ENCODE peak calls at places on chromosomes 7 and 10, in eight cellular contexts. O, D, P, X, C, B, H and G are unnamed samples.
A peak's percentile ranks its signal among the peaks of the same experiment; 100 is the strongest.

GRCh38 chr10:102352066-102352715 is 43.3 kb upstream of the NFKB2 start:
- DNase-seq in O (peak; percentile 34), D (peak; percentile 58), P (peak; percentile 74), X (no peak), C (no peak), B (peak; percentile 47), H (peak; percentile 59), G (no peak)

GRCh38 chr10:31118561-31118960 is 86.9 kb upstream of the ZNF438 start:
- DNase-seq in O (no peak), D (no peak), P (no peak), X (no peak), C (no peak), B (no peak), H (no peak), G (no peak)

GRCh38 chr7:90248706-90249105 is 3.7 kb downstream of the CFAP69 start:
- DNase-seq in O (no peak), D (no peak), P (no peak), X (no peak), C (no peak), B (no peak), H (no peak), G (no peak)

GRCh38 chr7:101804642-101805401 is 12.6 kb upstream of the CUX1 start:
- DNase-seq in O (no peak), D (no peak), P (no peak), X (no peak), C (no peak), B (no peak), H (no peak), G (no peak)

GRCh38 chr10:89224697-89225443 is 17.8 kb upstream of the CH25H start:
- DNase-seq in O (no peak), D (peak; percentile 68), P (peak; percentile 46), X (peak; percentile 72), C (no peak), B (no peak), H (no peak), G (no peak)

GRCh38 chr7:464712-465461 is 54.8 kb downstream of the PDGFA start:
- DNase-seq in O (no peak), D (no peak), P (peak; percentile 90), X (peak; percentile 71), C (peak; percentile 84), B (no peak), H (no peak), G (peak; percentile 9)

GRCh38 chr10:51311232-51311631 is 236.9 kb downstream of the PRKG1 start:
- DNase-seq in O (no peak), D (no peak), P (no peak), X (no peak), C (no peak), B (no peak), H (no peak), G (peak; percentile 14)

GRCh38 chr10:80405636-80406035 is 2.7 kb upstream of the PRXL2A start:
- DNase-seq in O (no peak), D (no peak), P (no peak), X (no peak), C (no peak), B (no peak), H (no peak), G (no peak)

GRCh38 chr7:68977709-68978108 is 620.6 kb upstream of the AUTS2 start:
- DNase-seq in O (peak; percentile 15), D (no peak), P (no peak), X (no peak), C (no peak), B (no peak), H (no peak), G (peak; percentile 39)

DNA sequence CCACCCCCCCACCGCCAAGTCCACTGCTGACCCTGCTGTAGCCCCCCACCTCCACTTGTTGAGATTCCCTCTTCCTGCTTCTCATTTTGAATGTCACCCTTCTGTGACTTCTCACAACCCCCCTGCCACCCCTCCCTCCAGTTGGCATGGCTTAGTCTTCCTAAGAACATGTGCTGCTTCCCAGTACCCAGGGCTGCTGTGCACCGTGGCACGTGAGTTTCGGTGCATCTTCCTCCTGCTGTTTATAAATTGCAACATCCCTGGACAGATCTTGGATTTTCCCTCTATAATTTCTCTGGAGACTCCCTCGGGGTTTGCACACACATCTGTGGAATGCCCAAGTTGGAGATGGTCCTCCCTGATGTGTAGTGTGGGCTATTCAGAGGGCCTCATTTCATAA is 52.8 kb downstream of the IKZF1 start:
- DNase-seq in O (no peak), D (no peak), P (no peak), X (no peak), C (no peak), B (no peak), H (no peak), G (no peak)
- H3K4me1 ChIP-seq in O (no peaks in the 10 kb centered on the region), D (peaks cover 28% of the 10 kb centered on the region), P (peaks cover 2% of the 10 kb centered on the region), X (peaks cover 3% of the 10 kb centered on the region), C (no peaks in the 10 kb centered on the region), B (no peaks in the 10 kb centered on the region), H (peaks cover 97% of the 10 kb centered on the region), G (no peaks in the 10 kb centered on the region)

GRCh38 chr10:120511165-120511564 is 54.1 kb downstream of the PLPP4 start:
- DNase-seq in O (no peak), D (no peak), P (no peak), X (no peak), C (no peak), B (no peak), H (no peak), G (no peak)
- H3K27ac ChIP-seq in O (no peak overlapping the region), D (no peak overlapping the region), P (no peak overlapping the region), X (no peak overlapping the region), C (no peak overlapping the region), B (no peak overlapping the region), H (no peak overlapping the region), G (no peak overlapping the region)

GRCh38 chr7:66736892-66737291 is 3.6 kb upstream of the RABGEF1 start:
- DNase-seq in O (no peak), D (no peak), P (no peak), X (no peak), C (no peak), B (no peak), H (no peak), G (no peak)
- H3K4me1 ChIP-seq in O (peaks cover 7% of the 10 kb centered on the region), D (peaks cover 22% of the 10 kb centered on the region), P (no peaks in the 10 kb centered on the region), X (peaks cover 13% of the 10 kb centered on the region), C (peaks cover 4% of the 10 kb centered on the region), B (peaks cover 6% of the 10 kb centered on the region), H (peaks cover 6% of the 10 kb centered on the region), G (peaks cover 9% of the 10 kb centered on the region)

GRCh38 chr7:95525503-95525902 is 39.8 kb downstream of the ASB4 start:
- DNase-seq in O (no peak), D (no peak), P (no peak), X (no peak), C (no peak), B (no peak), H (no peak), G (no peak)
- H3K27ac ChIP-seq in O (peak overlapping the region; percentile 20), D (no peak overlapping the region), P (no peak overlapping the region), X (no peak overlapping the region), C (peak overlapping the region; percentile 90), B (peak overlapping the region; percentile 7), H (no peak overlapping the region), G (peak overlapping the region; percentile 32)

DNA sequence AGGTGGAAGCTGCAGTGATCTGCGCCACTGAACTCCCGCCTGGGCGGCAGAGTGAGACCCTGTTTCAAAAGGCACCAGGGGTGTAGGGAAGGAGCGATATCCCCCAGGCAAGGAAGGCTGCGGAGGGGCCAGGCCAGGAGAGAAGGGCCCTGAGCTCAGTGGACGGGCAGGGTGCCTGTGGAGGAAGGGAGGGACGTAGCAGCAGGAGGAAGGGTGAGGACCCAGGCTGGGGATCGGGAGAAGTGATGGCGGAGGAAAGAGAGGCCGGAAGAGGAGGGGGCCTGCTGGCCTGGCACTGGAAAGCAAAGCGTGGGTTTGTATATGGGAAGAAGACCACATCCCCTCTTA is 45.6 kb downstream of the ALOX5 start:
- DNase-seq in O (no peak), D (no peak), P (no peak), X (no peak), C (peak; percentile 81), B (peak; percentile 32), H (no peak), G (no peak)
- H3K4me1 ChIP-seq in O (peaks cover 17% of the 10 kb centered on the region), D (peaks cover 51% of the 10 kb centered on the region), P (no peaks in the 10 kb centered on the region), X (peaks cover 25% of the 10 kb centered on the region), C (peaks cover 8% of the 10 kb centered on the region), B (peaks cover 17% of the 10 kb centered on the region), H (peaks cover 54% of the 10 kb centered on the region), G (peaks cover 21% of the 10 kb centered on the region)